ENCODE peak calls at places on chromosomes 11 and 22, in six cellular contexts. One of them, this sample, is unnamed.

GRCh38 chr22:39153220-39153860 is 860 bp upstream of the CBX7 start:
- DNase-seq in A549: no peak
- DNase-seq in ovary: no peak
- DNase-seq in esophagus muscularis mucosa: no peak
- DNase-seq in body of pancreas: no peak
- DNase-seq in heart left ventricle: no peak
- DNase-seq in this sample: no peak

GRCh38 chr22:31951201-31952093 is 7.1 kb downstream of the YWHAH start:
- DNase-seq in A549: no peak
- DNase-seq in ovary: no peak
- DNase-seq in esophagus muscularis mucosa: no peak
- DNase-seq in body of pancreas: no peak
- DNase-seq in heart left ventricle: no peak
- DNase-seq in this sample: no peak

GRCh38 chr22:37634505-37635002 is 4.9 kb upstream of the SH3BP1 start:
- DNase-seq in A549: no peak
- DNase-seq in ovary: no peak
- DNase-seq in esophagus muscularis mucosa: no peak
- DNase-seq in body of pancreas: no peak
- DNase-seq in heart left ventricle: no peak
- DNase-seq in this sample: no peak

GRCh38 chr22:21936151-21936778 is 16.4 kb downstream of the PPM1F start:
- DNase-seq in A549: no peak
- DNase-seq in ovary: no peak
- DNase-seq in esophagus muscularis mucosa: no peak
- DNase-seq in body of pancreas: peak
- DNase-seq in heart left ventricle: peak
- DNase-seq in this sample: no peak

GRCh38 chr11:47234669-47235075 is 13.9 kb downstream of the ACP2 start:
- DNase-seq in A549: no peak
- DNase-seq in ovary: peak
- DNase-seq in esophagus muscularis mucosa: no peak
- DNase-seq in body of pancreas: peak
- DNase-seq in heart left ventricle: peak
- DNase-seq in this sample: no peak

GRCh38 chr11:57638005-57638760 is 11.5 kb downstream of the YPEL4 start:
- DNase-seq in A549: peak
- DNase-seq in ovary: peak
- DNase-seq in esophagus muscularis mucosa: no peak
- DNase-seq in body of pancreas: peak
- DNase-seq in heart left ventricle: peak
- DNase-seq in this sample: peak

GRCh38 chr11:33376331-33377099 is 119.3 kb downstream of the HIPK3 start:
- DNase-seq in A549: no peak
- DNase-seq in ovary: peak
- DNase-seq in esophagus muscularis mucosa: no peak
- DNase-seq in body of pancreas: no peak
- DNase-seq in heart left ventricle: no peak
- DNase-seq in this sample: no peak

GRCh38 chr11:79661373-79661772 is 220.5 kb upstream of the TENM4 start:
- DNase-seq in A549: no peak
- DNase-seq in ovary: no peak
- DNase-seq in esophagus muscularis mucosa: no peak
- DNase-seq in body of pancreas: no peak
- DNase-seq in heart left ventricle: no peak
- DNase-seq in this sample: no peak

GRCh38 chr11:69003866-69004311 is 9.2 kb downstream of the MRGPRF start:
- DNase-seq in A549: no peak
- DNase-seq in ovary: no peak
- DNase-seq in esophagus muscularis mucosa: no peak
- DNase-seq in body of pancreas: no peak
- DNase-seq in heart left ventricle: no peak
- DNase-seq in this sample: peak

GRCh38 chr22:37639771-37640590 is 512 bp downstream of the SH3BP1 start:
- DNase-seq in A549: no peak
- DNase-seq in ovary: no peak
- DNase-seq in esophagus muscularis mucosa: no peak
- DNase-seq in body of pancreas: no peak
- DNase-seq in heart left ventricle: no peak
- DNase-seq in this sample: no peak

GRCh38 chr11:46675288-46675851 is 25.0 kb downstream of the ARHGAP1 start:
- DNase-seq in A549: peak
- DNase-seq in ovary: peak
- DNase-seq in esophagus muscularis mucosa: peak
- DNase-seq in body of pancreas: peak
- DNase-seq in heart left ventricle: peak
- DNase-seq in this sample: peak

GRCh38 chr11:71066311-71066710 is 186.1 kb downstream of the SHANK2 start:
- DNase-seq in A549: no peak
- DNase-seq in ovary: no peak
- DNase-seq in esophagus muscularis mucosa: no peak
- DNase-seq in body of pancreas: no peak
- DNase-seq in heart left ventricle: no peak
- DNase-seq in this sample: no peak

GRCh38 chr22:45638834-45639746 is 32.5 kb upstream of the ATXN10 start:
- DNase-seq in A549: peak
- DNase-seq in ovary: no peak
- DNase-seq in esophagus muscularis mucosa: no peak
- DNase-seq in body of pancreas: peak
- DNase-seq in heart left ventricle: peak
- DNase-seq in this sample: peak

GRCh38 chr11:57471496-57471895 is 11.2 kb downstream of the RTN4RL2 start:
- DNase-seq in A549: no peak
- DNase-seq in ovary: no peak
- DNase-seq in esophagus muscularis mucosa: no peak
- DNase-seq in body of pancreas: peak
- DNase-seq in heart left ventricle: no peak
- DNase-seq in this sample: no peak

GRCh38 chr11:33564856-33565453 is 135.7 kb downstream of the C11orf91 start:
- DNase-seq in A549: no peak
- DNase-seq in ovary: no peak
- DNase-seq in esophagus muscularis mucosa: no peak
- DNase-seq in body of pancreas: no peak
- DNase-seq in heart left ventricle: no peak
- DNase-seq in this sample: no peak

GRCh38 chr22:47734511-47734910 is 972.1 kb downstream of the TBC1D22A start:
- DNase-seq in A549: no peak
- DNase-seq in ovary: no peak
- DNase-seq in esophagus muscularis mucosa: peak
- DNase-seq in body of pancreas: no peak
- DNase-seq in heart left ventricle: no peak
- DNase-seq in this sample: no peak

GRCh38 chr11:94934362-94934761 is 39.0 kb downstream of the CWC15 start:
- DNase-seq in A549: no peak
- DNase-seq in ovary: no peak
- DNase-seq in esophagus muscularis mucosa: no peak
- DNase-seq in body of pancreas: no peak
- DNase-seq in heart left ventricle: no peak
- DNase-seq in this sample: no peak

GRCh38 chr11:122851366-122852011 is 13.2 kb downstream of the CRTAM start:
- DNase-seq in A549: no peak
- DNase-seq in ovary: no peak
- DNase-seq in esophagus muscularis mucosa: peak
- DNase-seq in body of pancreas: no peak
- DNase-seq in heart left ventricle: no peak
- DNase-seq in this sample: no peak

GRCh38 chr11:124760806-124761205 is 1.3 kb downstream of the ESAM start:
- DNase-seq in A549: no peak
- DNase-seq in ovary: no peak
- DNase-seq in esophagus muscularis mucosa: peak
- DNase-seq in body of pancreas: no peak
- DNase-seq in heart left ventricle: no peak
- DNase-seq in this sample: no peak

GRCh38 chr11:62458212-62459002 is 39.6 kb downstream of the SCGB1A1 start:
- DNase-seq in A549: no peak
- DNase-seq in ovary: no peak
- DNase-seq in esophagus muscularis mucosa: no peak
- DNase-seq in body of pancreas: no peak
- DNase-seq in heart left ventricle: no peak
- DNase-seq in this sample: no peak

GRCh38 chr11:12657336-12657735 is 16.9 kb upstream of the TEAD1 start:
- DNase-seq in A549: no peak
- DNase-seq in ovary: no peak
- DNase-seq in esophagus muscularis mucosa: no peak
- DNase-seq in body of pancreas: no peak
- DNase-seq in heart left ventricle: no peak
- DNase-seq in this sample: no peak

GRCh38 chr11:96075532-96075959 is 151.6 kb upstream of the MTMR2 start:
- DNase-seq in A549: no peak
- DNase-seq in ovary: no peak
- DNase-seq in esophagus muscularis mucosa: no peak
- DNase-seq in body of pancreas: no peak
- DNase-seq in heart left ventricle: no peak
- DNase-seq in this sample: no peak

GRCh38 chr11:68146010-68146540 is 24.9 kb upstream of the CHKA start:
- DNase-seq in A549: peak
- DNase-seq in ovary: peak
- DNase-seq in esophagus muscularis mucosa: no peak
- DNase-seq in body of pancreas: peak
- DNase-seq in heart left ventricle: peak
- DNase-seq in this sample: peak

GRCh38 chr11:20097319-20098221 is 62.7 kb downstream of the DBX1 start:
- DNase-seq in A549: no peak
- DNase-seq in ovary: no peak
- DNase-seq in esophagus muscularis mucosa: no peak
- DNase-seq in body of pancreas: no peak
- DNase-seq in heart left ventricle: no peak
- DNase-seq in this sample: no peak

GRCh38 chr22:46671824-46672432 is 51.7 kb downstream of the GRAMD4 start:
- DNase-seq in A549: no peak
- DNase-seq in ovary: no peak
- DNase-seq in esophagus muscularis mucosa: no peak
- DNase-seq in body of pancreas: no peak
- DNase-seq in heart left ventricle: no peak
- DNase-seq in this sample: no peak

GRCh38 chr11:125498521-125498920 is 2.5 kb upstream of the FEZ1 start:
- DNase-seq in A549: no peak
- DNase-seq in ovary: no peak
- DNase-seq in esophagus muscularis mucosa: no peak
- DNase-seq in body of pancreas: no peak
- DNase-seq in heart left ventricle: no peak
- DNase-seq in this sample: no peak

GRCh38 chr11:76025068-76025467 is 181.2 kb downstream of the WNT11 start:
- DNase-seq in A549: no peak
- DNase-seq in ovary: no peak
- DNase-seq in esophagus muscularis mucosa: no peak
- DNase-seq in body of pancreas: no peak
- DNase-seq in heart left ventricle: no peak
- DNase-seq in this sample: no peak

GRCh38 chr11:69148377-69148762 is 7.4 kb upstream of the SMIM38 start:
- DNase-seq in A549: no peak
- DNase-seq in ovary: no peak
- DNase-seq in esophagus muscularis mucosa: no peak
- DNase-seq in body of pancreas: no peak
- DNase-seq in heart left ventricle: no peak
- DNase-seq in this sample: no peak

GRCh38 chr11:47715082-47715669 is at the start of gene AGBL2:
- DNase-seq in A549: peak
- DNase-seq in ovary: peak
- DNase-seq in esophagus muscularis mucosa: peak
- DNase-seq in body of pancreas: peak
- DNase-seq in heart left ventricle: peak
- DNase-seq in this sample: peak

DNA sequence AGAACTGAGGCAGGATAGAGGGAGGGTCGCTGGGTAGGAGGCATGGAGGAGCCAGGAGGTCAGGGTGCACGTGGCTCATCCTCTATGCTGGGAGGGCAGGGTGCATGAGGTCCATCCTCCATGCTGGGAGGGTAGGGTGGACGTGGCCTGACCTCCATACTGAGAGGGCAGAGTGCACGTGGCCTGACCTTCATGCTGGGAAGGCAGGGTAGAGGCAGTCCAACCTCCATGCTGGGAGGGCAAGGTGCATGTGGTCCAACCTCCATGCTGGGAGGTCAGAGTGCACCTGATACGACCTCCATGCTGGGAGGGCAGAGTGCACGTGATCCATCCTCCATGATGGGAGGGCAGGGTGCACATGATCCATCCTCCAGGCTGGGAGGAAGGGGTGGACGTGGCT is 622.3 kb downstream of the BRD1 start:
- DNase-seq in A549: no peak
- DNase-seq in ovary: peak
- DNase-seq in esophagus muscularis mucosa: no peak
- DNase-seq in body of pancreas: no peak
- DNase-seq in heart left ventricle: no peak
- DNase-seq in this sample: peak
- TF ChIP-seq CTCF in A549: no peak
- TF ChIP-seq CTCF in ovary: no peak
- TF ChIP-seq CTCF in esophagus muscularis mucosa: no peak
- TF ChIP-seq CTCF in body of pancreas: no peak
- TF ChIP-seq CTCF in heart left ventricle: no peak
- TF ChIP-seq CTCF in this sample: no peak

DNA sequence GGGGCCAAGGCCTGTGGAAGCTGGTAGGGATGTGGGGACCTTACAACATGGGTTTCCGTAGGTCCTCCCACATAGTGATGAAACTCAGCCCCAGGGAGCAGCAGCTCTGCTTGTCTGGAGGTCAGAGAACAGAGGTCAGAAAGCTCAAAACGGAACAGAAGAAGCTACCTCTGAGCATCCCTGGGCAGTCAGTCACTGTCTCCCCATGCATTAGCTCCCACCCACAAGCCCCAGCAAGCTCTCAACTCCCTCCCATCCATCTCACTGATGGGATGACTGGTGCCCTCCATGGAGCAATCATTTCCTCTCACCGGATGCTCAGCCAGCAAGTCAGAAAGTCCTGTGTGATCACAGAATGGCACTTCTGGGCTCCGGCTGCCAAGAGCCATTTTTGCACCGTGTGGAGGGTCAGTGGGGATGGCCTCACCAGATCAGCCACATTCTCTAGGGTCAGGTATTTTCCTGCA is 1.9 kb downstream of the TPP1 start:
- DNase-seq in A549: no peak
- DNase-seq in ovary: no peak
- DNase-seq in esophagus muscularis mucosa: no peak
- DNase-seq in body of pancreas: no peak
- DNase-seq in heart left ventricle: no peak
- DNase-seq in this sample: no peak
- H3K4me3 ChIP-seq in A549: no peak
- H3K4me3 ChIP-seq in ovary: no peak
- H3K4me3 ChIP-seq in esophagus muscularis mucosa: peak
- H3K4me3 ChIP-seq in body of pancreas: no peak
- H3K4me3 ChIP-seq in heart left ventricle: peak
- H3K4me3 ChIP-seq in this sample: no peak

GRCh38 chr11:65503606-65503922 is 4.7 kb downstream of the MALAT1 start:
- DNase-seq in A549: no peak
- DNase-seq in ovary: no peak
- DNase-seq in esophagus muscularis mucosa: no peak
- DNase-seq in body of pancreas: no peak
- DNase-seq in heart left ventricle: no peak
- DNase-seq in this sample: no peak
- TF ChIP-seq POLR2A in A549: no peak
- TF ChIP-seq POLR2A in ovary: no peak
- TF ChIP-seq POLR2A in esophagus muscularis mucosa: peak
- TF ChIP-seq POLR2A in body of pancreas: no peak
- TF ChIP-seq POLR2A in heart left ventricle: no peak
- TF ChIP-seq POLR2A in this sample: no peak

DNA sequence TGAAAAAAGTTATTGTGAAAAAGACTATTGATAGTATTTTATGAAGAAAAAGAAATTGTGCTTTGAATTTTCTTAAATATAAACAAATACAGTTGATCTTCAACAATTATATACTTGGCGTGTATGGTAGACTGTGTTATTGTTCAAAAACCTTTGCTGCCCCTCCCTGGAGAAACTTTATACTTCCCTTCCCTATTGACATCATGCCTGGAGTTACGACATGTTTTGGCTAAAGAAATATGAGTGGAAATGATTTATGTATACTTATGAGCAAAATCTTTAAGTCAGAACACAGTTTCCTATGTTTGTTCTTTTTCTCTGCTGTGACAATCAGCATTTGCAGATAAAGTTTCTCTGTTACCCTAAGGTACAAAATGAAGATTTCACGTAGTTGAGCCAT is 243.8 kb downstream of the TMEM135 start:
- DNase-seq in A549: no peak
- DNase-seq in ovary: no peak
- DNase-seq in esophagus muscularis mucosa: no peak
- DNase-seq in body of pancreas: peak
- DNase-seq in heart left ventricle: no peak
- DNase-seq in this sample: no peak
- TF ChIP-seq CTCF in A549: peak
- TF ChIP-seq CTCF in ovary: no peak
- TF ChIP-seq CTCF in esophagus muscularis mucosa: peak
- TF ChIP-seq CTCF in body of pancreas: no peak
- TF ChIP-seq CTCF in heart left ventricle: peak
- TF ChIP-seq CTCF in this sample: no peak